ENCODE peak calls at places on chromosomes 12 and 14, in nine cellular contexts. N is CD8-positive, alpha-beta T cell; A is fibroblast of mammary gland; G is kidney epithelial cell; K is fibroblast of lung; X is AG09319; M is fibroblast of pulmonary artery; O is neural crest cell; Y is thoracic aorta. E is an unnamed sample.

GRCh38 chr14:103361868-103362267 is 23.3 kb upstream of the MARK3 start:
- DNase-seq in Y (no peak), O (no peak), X (peak), K (peak), A (peak), N (no peak), M (peak), G (peak), E (no peak)

GRCh38 chr12:52645120-52645761 is 6.8 kb downstream of the KRT2 start:
- DNase-seq in O (no peak), X (no peak), K (no peak), Y (no peak), A (no peak), M (no peak), G (no peak), N (peak), E (no peak)

GRCh38 chr12:64457036-64457435 is 5.1 kb downstream of the TBK1 start:
- DNase-seq in O (no peak), M (peak), G (no peak), K (no peak), Y (no peak), N (no peak), A (peak), X (no peak), E (no peak)

GRCh38 chr12:9132008-9132535 is 16.4 kb upstream of the A2M start:
- DNase-seq in M (no peak), X (no peak), K (peak), Y (no peak), A (peak), G (no peak), N (no peak), O (no peak), E (no peak)

GRCh38 chr14:23361320-23361719 is 3.7 kb downstream of the EFS start:
- DNase-seq in X (no peak), Y (no peak), O (no peak), K (peak), G (no peak), M (peak), N (no peak), A (peak), E (no peak)

GRCh38 chr12:1171657-1172056 is 180.6 kb downstream of the ERC1 start:
- DNase-seq in O (no peak), N (no peak), A (peak), M (no peak), X (peak), K (no peak), Y (no peak), G (peak), E (no peak)

GRCh38 chr14:63737582-63738006 is 9.7 kb upstream of the SGPP1 start:
- DNase-seq in M (no peak), O (no peak), G (no peak), Y (no peak), X (no peak), A (no peak), N (no peak), K (no peak), E (no peak)

GRCh38 chr12:27460471-27460978 is 14.0 kb downstream of the SMCO2 start:
- DNase-seq in K (no peak), Y (no peak), M (peak), N (no peak), O (no peak), G (no peak), A (peak), X (no peak), E (no peak)

GRCh38 chr14:22448035-22448904 is 140.8 kb downstream of the DAD1 start:
- DNase-seq in M (no peak), G (peak), X (no peak), K (no peak), N (no peak), Y (no peak), O (no peak), A (no peak), E (no peak)

GRCh38 chr12:50132505-50133135 is 20.6 kb downstream of the COX14 start:
- DNase-seq in K (no peak), G (no peak), X (peak), N (no peak), M (no peak), O (no peak), A (peak), Y (no peak), E (no peak)

GRCh38 chr12:80684077-80684495 is 23.3 kb upstream of the MYF6 start:
- DNase-seq in G (no peak), X (no peak), N (no peak), K (no peak), O (no peak), Y (no peak), M (no peak), A (no peak), E (no peak)

GRCh38 chr12:25557830-25558436 is 4.8 kb upstream of the LMNTD1 start:
- DNase-seq in N (no peak), G (no peak), O (peak), A (peak), M (peak), Y (no peak), K (peak), X (peak), E (no peak)

GRCh38 chr12:67275380-67275913 is 6.3 kb downstream of the CAND1 start:
- DNase-seq in X (no peak), O (no peak), K (no peak), N (no peak), A (no peak), Y (no peak), M (no peak), G (no peak), E (no peak)

GRCh38 chr12:76768566-76768965 is 4.7 kb downstream of the ZDHHC17 start:
- DNase-seq in A (peak), X (no peak), M (no peak), Y (no peak), K (no peak), G (no peak), N (no peak), O (no peak), E (no peak)

GRCh38 chr12:69161835-69162234 is 77.5 kb upstream of the CPSF6 start:
- DNase-seq in Y (no peak), G (no peak), A (peak), M (peak), K (peak), N (no peak), O (no peak), X (no peak), E (no peak)

GRCh38 chr14:89201645-89202044 is 215.4 kb downstream of the FOXN3 start:
- DNase-seq in K (no peak), O (no peak), X (no peak), M (no peak), N (no peak), A (no peak), G (no peak), Y (no peak), E (no peak)

GRCh38 chr12:124080649-124081048 is 107.6 kb downstream of the ZNF664 start:
- DNase-seq in M (no peak), A (no peak), O (no peak), N (no peak), K (no peak), X (no peak), Y (no peak), G (no peak), E (no peak)

GRCh38 chr14:57199911-57200310 is 68.8 kb downstream of the EXOC5 start:
- DNase-seq in X (no peak), M (peak), K (peak), N (no peak), Y (no peak), G (peak), A (peak), O (no peak), E (no peak)

GRCh38 chr12:120801146-120801545 is 75.5 kb downstream of the ACADS start:
- DNase-seq in Y (no peak), X (no peak), G (no peak), N (no peak), M (no peak), K (no peak), O (no peak), A (no peak), E (no peak)

GRCh38 chr12:57232156-57232756 is 2.7 kb downstream of the SHMT2 start:
- DNase-seq in O (no peak), K (no peak), X (no peak), G (no peak), Y (no peak), A (no peak), N (no peak), M (no peak), E (no peak)

GRCh38 chr12:47881826-47882427 is 22.9 kb downstream of the VDR start:
- DNase-seq in N (no peak), O (no peak), X (peak), A (peak), M (peak), K (peak), G (peak), Y (no peak), E (no peak)

GRCh38 chr12:3604750-3605638 is 114.0 kb downstream of the PRMT8 start:
- DNase-seq in A (no peak), G (peak), Y (no peak), M (peak), O (no peak), N (no peak), X (no peak), K (no peak), E (no peak)

GRCh38 chr14:68951051-68951797 is 27.9 kb downstream of the ACTN1 start:
- DNase-seq in Y (peak), K (peak), G (peak), A (peak), N (no peak), M (peak), O (no peak), X (peak), E (peak)

GRCh38 chr14:93036652-93037341 is 78.9 kb downstream of the ITPK1 start:
- DNase-seq in N (no peak), X (no peak), M (peak), A (peak), O (peak), K (peak), G (no peak), Y (no peak), E (no peak)

GRCh38 chr14:54808326-54809161 is 94.1 kb downstream of the GCH1 start:
- DNase-seq in K (no peak), G (no peak), X (no peak), M (no peak), A (no peak), O (no peak), Y (no peak), N (no peak), E (no peak)

GRCh38 chr12:14394317-14395058 is 29.0 kb downstream of the ATF7IP start:
- DNase-seq in O (peak), Y (no peak), X (no peak), A (peak), G (peak), K (peak), N (no peak), M (peak), E (no peak)

GRCh38 chr12:93273834-93274705 is 103.7 kb upstream of the NUDT4 start:
- DNase-seq in M (no peak), X (no peak), O (no peak), K (peak), N (no peak), Y (no peak), A (peak), G (no peak), E (no peak)

GRCh38 chr12:89883630-89884364 is 175.2 kb upstream of the ATP2B1 start:
- DNase-seq in N (no peak), A (peak), O (no peak), K (no peak), X (no peak), Y (no peak), G (no peak), M (peak), E (no peak)

GRCh38 chr12:104604070-104604994 is 147.6 kb downstream of the CHST11 start:
- DNase-seq in K (peak), A (peak), Y (peak), N (no peak), O (peak), M (peak), G (peak), X (peak), E (peak)

GRCh38 chr12:76037130-76038105 is 5.8 kb upstream of the PHLDA1 start:
- DNase-seq in A (peak), K (peak), M (peak), O (peak), N (no peak), X (peak), Y (no peak), G (no peak), E (no peak)

GRCh38 chr12:14885718-14886201 is at the start of gene MGP:
- DNase-seq in X (peak), G (no peak), Y (peak), K (peak), A (peak), N (no peak), M (peak), O (no peak), E (no peak)

GRCh38 chr12:126685636-126686035 is 1581.3 kb upstream of the TMEM132C start:
- DNase-seq in K (no peak), M (no peak), A (no peak), O (no peak), N (no peak), G (no peak), X (no peak), Y (no peak), E (no peak)

GRCh38 chr14:32252030-32252670 is 49.1 kb upstream of the RNU6-8 start:
- DNase-seq in X (peak), A (peak), K (peak), O (peak), Y (peak), N (no peak), M (peak), G (peak), E (no peak)

GRCh38 chr12:70513441-70513840 is 123.8 kb downstream of the PTPRB start:
- DNase-seq in A (no peak), Y (no peak), M (peak), G (no peak), K (no peak), X (no peak), N (no peak), O (no peak), E (no peak)

GRCh38 chr12:28360253-28360652 is 170.0 kb downstream of the CCDC91 start:
- DNase-seq in Y (no peak), X (no peak), O (no peak), K (no peak), G (no peak), M (no peak), N (no peak), A (no peak), E (no peak)

GRCh38 chr12:104605685-104606084 is 148.9 kb downstream of the CHST11 start:
- DNase-seq in G (no peak), X (no peak), N (no peak), O (no peak), A (peak), Y (peak), K (peak), M (peak), E (no peak)

GRCh38 chr14:103332143-103332919 is 1.7 kb upstream of the EIF5 start:
- DNase-seq in M (no peak), K (no peak), Y (no peak), G (no peak), X (no peak), N (no peak), A (no peak), O (no peak), E (no peak)

GRCh38 chr14:54423991-54424390 is 17.2 kb downstream of the CNIH1 start:
- DNase-seq in N (no peak), M (no peak), K (no peak), X (no peak), A (no peak), O (no peak), G (no peak), Y (no peak), E (no peak)

GRCh38 chr12:8692573-8692972 is 5.2 kb upstream of the RIMKLB start:
- DNase-seq in N (no peak), Y (no peak), M (peak), K (peak), G (no peak), A (peak), X (no peak), O (peak), E (no peak)

GRCh38 chr14:59882957-59883356 is 12.4 kb upstream of the RTN1 start:
- DNase-seq in N (no peak), Y (no peak), A (no peak), K (no peak), O (no peak), G (no peak), X (no peak), M (peak), E (no peak)
- TF ChIP-seq CTCF in N (no peak), Y (no peak), A (peak), K (peak), O (peak), G (peak), X (no peak), M (peak), E (no peak)

GRCh38 chr14:45134051-45134958 is at the start of gene FKBP3:
- DNase-seq in M (peak), K (peak), G (peak), Y (peak), N (peak), O (peak), A (peak), X (peak), E (peak)
- TF ChIP-seq CTCF in M (peak), K (no peak), G (peak), Y (no peak), N (no peak), O (no peak), A (no peak), X (peak), E (no peak)

GRCh38 chr12:29543036-29543435 is 45.5 kb upstream of the OVCH1 start:
- DNase-seq in A (no peak), Y (no peak), O (no peak), N (no peak), X (peak), G (no peak), K (peak), M (no peak), E (no peak)

GRCh38 chr12:29545102-29545467 is 47.6 kb upstream of the OVCH1 start:
- DNase-seq in A (no peak), X (no peak), N (no peak), Y (no peak), O (no peak), K (no peak), M (no peak), G (no peak), E (no peak)

GRCh38 chr12:29546000-29546399 is 48.5 kb upstream of the OVCH1 start:
- DNase-seq in X (no peak), O (no peak), K (no peak), N (no peak), G (no peak), M (no peak), Y (no peak), A (peak), E (no peak)

GRCh38 chr12:29547151-29547561 is 49.7 kb upstream of the OVCH1 start:
- DNase-seq in X (peak), K (peak), Y (no peak), O (no peak), M (no peak), G (no peak), A (peak), N (no peak), E (no peak)

DNA sequence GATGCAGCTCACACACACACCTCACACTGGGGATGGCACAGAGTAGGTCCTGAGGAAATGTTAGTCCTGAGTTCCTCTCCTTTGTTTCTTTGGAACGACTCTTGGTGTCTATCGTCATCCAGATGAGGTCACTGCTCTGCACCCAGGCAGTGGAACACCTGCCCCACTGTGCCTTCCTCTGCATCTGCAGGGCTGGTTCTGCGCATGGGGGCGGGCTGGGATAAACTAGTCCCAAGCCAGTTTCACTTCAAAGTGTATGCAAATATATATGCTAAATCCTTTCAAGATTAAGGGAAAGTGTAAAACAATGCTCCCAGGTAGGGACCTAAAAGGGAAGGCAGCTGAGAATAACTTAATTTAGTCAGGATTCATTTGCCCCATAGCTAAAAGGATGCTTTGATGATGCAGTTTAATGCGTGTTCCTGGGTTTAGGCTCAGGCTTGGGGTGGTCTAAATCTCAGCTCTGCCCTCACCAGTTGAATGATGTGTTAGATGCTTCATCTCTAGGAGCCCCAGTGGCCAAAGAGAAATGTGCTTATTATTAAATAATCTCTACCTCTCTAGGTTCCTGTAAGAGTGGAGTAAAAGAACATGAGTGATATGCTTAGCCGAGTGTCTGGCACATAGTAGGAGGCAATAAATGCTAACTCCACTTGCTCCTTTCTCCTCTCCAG is 47.1 kb upstream of the OVCH1 start:
- DNase-seq in N (no peak), G (no peak), M (no peak), O (no peak), A (no peak), X (no peak), Y (no peak), K (no peak), E (no peak)
- TF ChIP-seq CTCF in N (no peak), G (no peak), M (no peak), O (no peak), A (no peak), X (no peak), Y (no peak), K (no peak), E (no peak)

GRCh38 chr12:125455556-125455955 is 390.3 kb downstream of the AACS start:
- DNase-seq in O (no peak), N (no peak), M (no peak), X (no peak), Y (no peak), K (no peak), A (no peak), G (no peak), E (no peak)
- TF ChIP-seq CTCF in O (peak), N (no peak), M (no peak), X (no peak), Y (no peak), K (no peak), A (no peak), G (no peak), E (no peak)

GRCh38 chr14:78222746-78223145 is 52.6 kb downstream of the NRXN3 start:
- DNase-seq in G (no peak), M (no peak), A (no peak), X (no peak), O (no peak), N (no peak), K (no peak), Y (no peak), E (no peak)

GRCh38 chr14:78228702-78229327 is 58.6 kb downstream of the NRXN3 start:
- DNase-seq in Y (no peak), O (no peak), M (no peak), K (no peak), A (no peak), N (no peak), X (no peak), G (no peak), E (no peak)

GRCh38 chr14:78232666-78233065 is 62.5 kb downstream of the NRXN3 start:
- DNase-seq in G (no peak), M (no peak), O (no peak), A (no peak), N (no peak), X (no peak), Y (no peak), K (no peak), E (no peak)

GRCh38 chr14:78227466-78228077 is 57.4 kb downstream of the NRXN3 start:
- DNase-seq in O (no peak), N (no peak), X (no peak), Y (no peak), G (no peak), K (no peak), A (peak), M (no peak), E (no peak)
- TF ChIP-seq CTCF in O (no peak), N (no peak), X (no peak), Y (no peak), G (no peak), K (no peak), A (peak), M (no peak), E (no peak)

E was measured in omental fat pad.